ENCODE peak calls at places on chromosomes 13 and 19, in nine cellular contexts. O is nephron progenitor cell, A is lower leg skin, U is mammary epithelial cell, C is uterus, V is esophagus squamous epithelium, H is heart left ventricle, E is kidney epithelial cell, P is heart right ventricle. Y is an unnamed sample.

GRCh38 chr19:2546128-2547032 is 70.5 kb downstream of the GADD45B start:
- DNase-seq in O (peak), A (peak), U (no peak), C (peak), V (no peak), H (peak), E (no peak), P (peak), Y (peak)

GRCh38 chr13:51938454-51938853 is 72.8 kb downstream of the ATP7B start:
- DNase-seq in O (no peak), A (no peak), U (no peak), C (no peak), V (no peak), H (no peak), E (no peak), P (no peak), Y (no peak)

GRCh38 chr19:8453616-8454015 is 8.8 kb downstream of the HNRNPM start:
- DNase-seq in O (no peak), A (no peak), U (no peak), C (no peak), V (no peak), H (no peak), E (no peak), P (no peak), Y (no peak)

GRCh38 chr13:75825161-75825560 is 189.0 kb downstream of the LMO7 start:
- DNase-seq in O (no peak), A (no peak), U (no peak), C (no peak), V (no peak), H (no peak), E (no peak), P (no peak), Y (no peak)

GRCh38 chr19:55175117-55175867 is 4.8 kb downstream of the SYT5 start:
- DNase-seq in O (no peak), A (no peak), U (no peak), C (no peak), V (no peak), H (no peak), E (no peak), P (no peak), Y (no peak)

GRCh38 chr13:42875448-42876269 is 94.3 kb downstream of the FAM216B start:
- DNase-seq in O (peak), A (no peak), U (no peak), C (no peak), V (no peak), H (no peak), E (no peak), P (no peak), Y (no peak)

GRCh38 chr13:38630780-38631179 is 56.1 kb upstream of the FREM2 start:
- DNase-seq in O (no peak), A (no peak), U (no peak), C (no peak), V (no peak), H (no peak), E (no peak), P (no peak), Y (no peak)

GRCh38 chr19:33879818-33880575 is 83.3 kb downstream of the KCTD15 start:
- DNase-seq in O (no peak), A (no peak), U (no peak), C (no peak), V (no peak), H (peak), E (no peak), P (peak), Y (no peak)

GRCh38 chr13:57813641-57814040 is 182.1 kb downstream of the PCDH17 start:
- DNase-seq in O (no peak), A (no peak), U (no peak), C (no peak), V (no peak), H (no peak), E (no peak), P (no peak), Y (no peak)

GRCh38 chr19:13055213-13056051 is 47.2 kb downstream of the LYL1 start:
- DNase-seq in O (peak), A (peak), U (peak), C (peak), V (no peak), H (peak), E (no peak), P (peak), Y (peak)

GRCh38 chr19:44723952-44724319 is 24.6 kb upstream of the BCL3 start:
- DNase-seq in O (peak), A (peak), U (peak), C (peak), V (no peak), H (peak), E (no peak), P (peak), Y (peak)

GRCh38 chr19:3324405-3324856 is 42.0 kb upstream of the NFIC start:
- DNase-seq in O (peak), A (no peak), U (no peak), C (no peak), V (no peak), H (no peak), E (no peak), P (peak), Y (no peak)

GRCh38 chr13:113998781-113999617 is 25.1 kb upstream of the C13orf46 start:
- DNase-seq in O (no peak), A (no peak), U (no peak), C (no peak), V (no peak), H (peak), E (no peak), P (peak), Y (no peak)
- TF ChIP-seq CTCF in O (no peak), A (no peak), U (no peak), C (no peak), V (no peak), H (no peak), E (no peak), P (no peak), Y (no peak)

GRCh38 chr13:97344250-97345175 is 89.5 kb upstream of the RAP2A start:
- DNase-seq in O (peak), A (peak), U (peak), C (peak), V (no peak), H (peak), E (peak), P (peak), Y (no peak)
- TF ChIP-seq CTCF in O (peak), A (no peak), U (peak), C (peak), V (peak), H (peak), E (peak), P (peak), Y (peak)

DNA sequence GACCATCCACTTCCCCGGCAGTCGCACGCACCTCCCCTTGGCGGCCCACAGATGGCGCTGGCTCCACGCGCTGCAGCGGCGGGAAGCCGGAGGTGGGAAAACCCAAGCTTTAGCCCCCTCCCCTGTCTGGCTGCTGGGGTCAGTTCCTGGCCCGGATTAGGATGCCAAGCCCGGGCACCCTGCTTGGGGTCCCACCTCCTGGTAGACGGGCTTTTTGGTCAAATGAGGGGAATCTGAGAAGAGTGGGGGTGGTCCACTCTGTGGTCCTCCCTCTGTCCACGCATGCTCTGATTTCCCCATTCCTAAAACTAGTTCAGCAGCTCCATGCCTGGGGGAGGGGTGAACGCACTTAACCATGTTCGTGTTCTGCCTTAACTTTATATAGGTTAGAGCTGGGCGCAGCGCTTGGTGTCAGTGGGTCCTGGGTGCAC is 8.1 kb upstream of the ADGRE2 start:
- DNase-seq in O (peak), A (no peak), U (no peak), C (no peak), V (no peak), H (peak), E (no peak), P (peak), Y (no peak)
- TF ChIP-seq CTCF in O (peak), A (peak), U (peak), C (peak), V (peak), H (peak), E (peak), P (peak), Y (peak)

DNA sequence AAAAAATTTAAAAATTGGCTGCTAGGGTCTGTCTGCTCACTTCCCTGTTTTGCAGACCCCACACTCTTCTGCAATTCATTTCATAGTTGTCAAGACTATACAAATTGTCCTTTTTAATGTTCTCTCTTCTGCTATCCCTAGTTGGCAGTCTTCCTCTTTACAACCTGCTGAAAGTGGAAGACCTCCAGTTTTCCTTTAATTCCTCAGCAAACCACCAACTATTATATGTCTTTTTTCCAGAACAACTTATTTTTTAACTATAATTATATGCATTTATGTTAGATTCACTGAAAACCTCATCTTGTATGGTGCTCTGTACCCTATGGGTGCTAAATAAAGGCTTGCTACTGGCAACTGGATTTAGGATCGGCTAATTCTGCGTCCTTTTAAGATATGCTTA is 1.1 kb upstream of the PHF11 start:
- DNase-seq in O (no peak), A (no peak), U (no peak), C (no peak), V (no peak), H (no peak), E (no peak), P (no peak), Y (no peak)
- TF ChIP-seq CTCF in O (no peak), A (no peak), U (no peak), C (no peak), V (no peak), H (peak), E (no peak), P (no peak), Y (no peak)